ENCODE peak calls at places on chromosomes 12 and 14, in nine cellular contexts. D, J, F, T, S, P, V, B and O are unnamed samples.

GRCh38 chr12:45974171-45974719 is 16.1 kb downstream of the SCAF11 start:
- DNase-seq in D (no peak), J (no peak), F (no peak), T (no peak), S (no peak), P (no peak), V (no peak), B (no peak), O (no peak)

GRCh38 chr12:110606253-110606611 is 7.7 kb upstream of the TCTN1 start:
- DNase-seq in D (no peak), J (no peak), F (no peak), T (no peak), S (no peak), P (no peak), V (no peak), B (no peak), O (peak)

GRCh38 chr12:4975574-4975973 is 65.9 kb downstream of the KCNA1 start:
- DNase-seq in D (no peak), J (peak), F (no peak), T (no peak), S (no peak), P (no peak), V (no peak), B (no peak), O (no peak)

GRCh38 chr14:101235042-101235871 is 326.0 kb upstream of the DIO3 start:
- DNase-seq in D (peak), J (peak), F (peak), T (peak), S (no peak), P (peak), V (no peak), B (peak), O (peak)

GRCh38 chr12:8449293-8449944 is 6.3 kb upstream of the CLEC6A start:
- DNase-seq in D (no peak), J (no peak), F (no peak), T (no peak), S (no peak), P (no peak), V (no peak), B (no peak), O (no peak)

GRCh38 chr12:6461401-6462233 is 8.9 kb downstream of the VAMP1 start:
- DNase-seq in D (no peak), J (peak), F (no peak), T (no peak), S (peak), P (no peak), V (no peak), B (no peak), O (peak)

GRCh38 chr14:92906420-92906819 is 16.5 kb upstream of the CHGA start:
- DNase-seq in D (no peak), J (no peak), F (no peak), T (no peak), S (no peak), P (no peak), V (no peak), B (no peak), O (no peak)

GRCh38 chr12:95882080-95882479 is 23.3 kb downstream of the SNRPF start:
- DNase-seq in D (no peak), J (no peak), F (no peak), T (no peak), S (no peak), P (no peak), V (no peak), B (no peak), O (no peak)

GRCh38 chr14:105328070-105328677 is 13.6 kb downstream of the PACS2 start:
- DNase-seq in D (no peak), J (no peak), F (no peak), T (no peak), S (no peak), P (no peak), V (no peak), B (no peak), O (no peak)

GRCh38 chr12:118103231-118103600 is 595 bp downstream of the VSIG10 start:
- DNase-seq in D (no peak), J (no peak), F (peak), T (no peak), S (no peak), P (peak), V (no peak), B (no peak), O (peak)

GRCh38 chr14:103404920-103405319 is 19.7 kb downstream of the MARK3 start:
- DNase-seq in D (no peak), J (no peak), F (no peak), T (no peak), S (no peak), P (no peak), V (no peak), B (no peak), O (no peak)

GRCh38 chr12:133215724-133216123 is 20.0 kb downstream of the ANHX start:
- DNase-seq in D (no peak), J (no peak), F (no peak), T (no peak), S (no peak), P (no peak), V (no peak), B (no peak), O (no peak)

GRCh38 chr12:110367209-110367864 is 36.2 kb downstream of the ANAPC7 start:
- DNase-seq in D (no peak), J (no peak), F (no peak), T (no peak), S (no peak), P (no peak), V (no peak), B (no peak), O (no peak)

GRCh38 chr12:47885012-47885501 is 19.7 kb downstream of the VDR start:
- DNase-seq in D (no peak), J (no peak), F (no peak), T (peak), S (no peak), P (no peak), V (no peak), B (no peak), O (no peak)

GRCh38 chr14:24275524-24276139 is 4.2 kb upstream of the RABGGTA start:
- DNase-seq in D (no peak), J (no peak), F (no peak), T (no peak), S (no peak), P (no peak), V (no peak), B (no peak), O (no peak)

GRCh38 chr14:89648924-89649323 is 231.9 kb upstream of the FOXN3 start:
- DNase-seq in D (no peak), J (no peak), F (no peak), T (no peak), S (no peak), P (no peak), V (no peak), B (no peak), O (no peak)

GRCh38 chr14:76337619-76338545 is 38.1 kb upstream of the ESRRB start:
- DNase-seq in D (no peak), J (no peak), F (no peak), T (no peak), S (no peak), P (no peak), V (no peak), B (no peak), O (no peak)

GRCh38 chr12:112023759-112024396 is 10.7 kb downstream of the ERP29 start:
- DNase-seq in D (no peak), J (no peak), F (no peak), T (no peak), S (no peak), P (no peak), V (no peak), B (no peak), O (no peak)

GRCh38 chr12:72081787-72082186 is 143.1 kb downstream of the TPH2 start:
- DNase-seq in D (no peak), J (no peak), F (no peak), T (no peak), S (no peak), P (no peak), V (no peak), B (no peak), O (no peak)

GRCh38 chr14:22052795-22053194 is 379.2 kb upstream of the OR4E1 start:
- DNase-seq in D (no peak), J (no peak), F (peak), T (no peak), S (no peak), P (no peak), V (no peak), B (no peak), O (no peak)

GRCh38 chr12:20805921-20806320 is 4.6 kb upstream of the SLCO1B3 start:
- DNase-seq in D (no peak), J (no peak), F (no peak), T (no peak), S (no peak), P (no peak), V (no peak), B (no peak), O (no peak)

GRCh38 chr12:82896979-82897378 is 210.3 kb downstream of the TMTC2 start:
- DNase-seq in D (no peak), J (no peak), F (no peak), T (no peak), S (no peak), P (peak), V (no peak), B (no peak), O (no peak)

GRCh38 chr12:16611146-16611545 is 5.2 kb upstream of the LMO3 start:
- DNase-seq in D (no peak), J (no peak), F (no peak), T (no peak), S (no peak), P (no peak), V (no peak), B (no peak), O (no peak)